ENCODE peak calls at places on chromosomes 12 and 14, in seven cellular contexts. C is activated CD8-positive, alpha-beta memory T cell treated with anti-CD3 and anti-CD28 coated beads, Interleukin-2, amount 50 U/mL, for 4 hours; T is NCI-H1436; L is NCI-H2081; M is NCI-H524; N is NCI-H1417; A is coronary artery. S is an unnamed sample.

GRCh38 chr14:103740991-103741689 is 25.5 kb downstream of the ZFYVE21 start:
- DNase-seq in L (no peak), T (no peak), M (no peak), C (no peak), A (peak), N (no peak), S (no peak)

GRCh38 chr12:77725611-77726010 is 105.1 kb upstream of the NAV3 start:
- DNase-seq in N (no peak), L (no peak), T (no peak), C (no peak), M (no peak), A (no peak), S (no peak)

GRCh38 chr12:97758102-97758501 is 295.5 kb downstream of the RMST start:
- DNase-seq in A (no peak), M (no peak), L (no peak), T (no peak), N (no peak), C (no peak), S (no peak)

GRCh38 chr12:9910716-9911421 is 21.3 kb downstream of the CLEC2A start:
- DNase-seq in L (no peak), N (no peak), T (no peak), M (no peak), C (no peak), A (no peak), S (no peak)

GRCh38 chr14:90844321-90844720 is 28.1 kb upstream of the TTC7B start:
- DNase-seq in L (no peak), M (no peak), C (no peak), A (no peak), T (no peak), N (no peak), S (no peak)

GRCh38 chr14:77043984-77044485 is 15.5 kb upstream of the IRF2BPL start:
- DNase-seq in L (no peak), T (no peak), N (no peak), M (peak), C (no peak), A (no peak), S (no peak)

GRCh38 chr12:19553177-19553576 is 113.9 kb downstream of the AEBP2 start:
- DNase-seq in A (no peak), M (peak), N (no peak), L (no peak), C (no peak), T (no peak), S (no peak)

GRCh38 chr12:94445662-94446061 is 14.0 kb downstream of the CEP83 start:
- DNase-seq in M (no peak), N (no peak), A (no peak), T (no peak), L (no peak), C (no peak), S (no peak)

GRCh38 chr12:71551529-71551928 is 111.9 kb downstream of the LGR5 start:
- DNase-seq in A (no peak), N (no peak), T (peak), M (no peak), C (no peak), L (no peak), S (no peak)

GRCh38 chr12:86931714-86932113 is 675.5 kb upstream of the MGAT4C start:
- DNase-seq in C (no peak), A (no peak), N (no peak), L (no peak), T (no peak), M (no peak), S (no peak)

GRCh38 chr14:94793901-94794300 is 24.0 kb upstream of the GSC start:
- DNase-seq in M (peak), N (no peak), T (no peak), C (no peak), L (no peak), A (no peak), S (no peak)

GRCh38 chr14:53062856-53063255 is 90.3 kb downstream of the DDHD1 start:
- DNase-seq in M (no peak), L (no peak), C (no peak), A (no peak), N (no peak), T (no peak), S (no peak)